ENCODE peak calls at places on chromosomes 4 and X, in seven cellular contexts. One of them, this sample, is unnamed.

GRCh38 chrX:109732319-109732779 is 708 bp downstream of the ACSL4 start:
- DNase-seq in HEK293T: peak; percentile 16
- DNase-seq in thyroid gland: no peak
- DNase-seq in NCI-H1694 treated with DMSO at 0.1 percent for 48 hours: peak; percentile 8
- DNase-seq in lower lobe of right lung: no peak
- DNase-seq in colonic mucosa: no peak
- DNase-seq in natural killer cell: peak; percentile 17
- DNase-seq in this sample: peak; percentile 10

GRCh38 chr4:55554453-55555030 is 7.8 kb upstream of the CLOCK start:
- DNase-seq in HEK293T: peak; percentile 10
- DNase-seq in thyroid gland: no peak
- DNase-seq in lower lobe of right lung: no peak
- DNase-seq in natural killer cell: no peak
- DNase-seq in NCI-H1694 treated with DMSO at 0.1 percent for 48 hours: peak; percentile 0
- DNase-seq in colonic mucosa: no peak
- DNase-seq in this sample: peak; percentile 32

GRCh38 chr4:37793562-37793961 is 32.9 kb upstream of the PGM2 start:
- DNase-seq in lower lobe of right lung: no peak
- DNase-seq in HEK293T: no peak
- DNase-seq in thyroid gland: peak; percentile 6
- DNase-seq in natural killer cell: no peak
- DNase-seq in colonic mucosa: no peak
- DNase-seq in NCI-H1694 treated with DMSO at 0.1 percent for 48 hours: peak; percentile 33
- DNase-seq in this sample: peak; percentile 77

GRCh38 chr4:71524746-71525145 is 185.9 kb downstream of the SLC4A4 start:
- DNase-seq in HEK293T: no peak
- DNase-seq in lower lobe of right lung: no peak
- DNase-seq in colonic mucosa: no peak
- DNase-seq in thyroid gland: no peak
- DNase-seq in natural killer cell: no peak
- DNase-seq in NCI-H1694 treated with DMSO at 0.1 percent for 48 hours: peak; percentile 39
- DNase-seq in this sample: no peak

GRCh38 chrX:77493677-77494553 is 46.7 kb downstream of the FGF16 start:
- DNase-seq in thyroid gland: no peak
- DNase-seq in lower lobe of right lung: no peak
- DNase-seq in colonic mucosa: no peak
- DNase-seq in HEK293T: peak; percentile 37
- DNase-seq in natural killer cell: no peak
- DNase-seq in NCI-H1694 treated with DMSO at 0.1 percent for 48 hours: no peak
- DNase-seq in this sample: no peak

GRCh38 chr4:10160280-10160856 is 43.8 kb upstream of the WDR1 start:
- DNase-seq in NCI-H1694 treated with DMSO at 0.1 percent for 48 hours: no peak
- DNase-seq in lower lobe of right lung: no peak
- DNase-seq in colonic mucosa: no peak
- DNase-seq in HEK293T: no peak
- DNase-seq in thyroid gland: no peak
- DNase-seq in natural killer cell: no peak
- DNase-seq in this sample: peak; percentile 13

GRCh38 chr4:76028242-76028859 is 5.1 kb upstream of the CXCL10 start:
- DNase-seq in HEK293T: no peak
- DNase-seq in colonic mucosa: no peak
- DNase-seq in thyroid gland: no peak
- DNase-seq in lower lobe of right lung: no peak
- DNase-seq in NCI-H1694 treated with DMSO at 0.1 percent for 48 hours: no peak
- DNase-seq in natural killer cell: no peak
- DNase-seq in this sample: no peak

GRCh38 chr4:149008415-149009025 is 566.3 kb upstream of the NR3C2 start:
- DNase-seq in HEK293T: no peak
- DNase-seq in colonic mucosa: no peak
- DNase-seq in NCI-H1694 treated with DMSO at 0.1 percent for 48 hours: no peak
- DNase-seq in thyroid gland: peak; percentile 5
- DNase-seq in natural killer cell: no peak
- DNase-seq in lower lobe of right lung: no peak
- DNase-seq in this sample: no peak

This sample was measured in cerebellar cortex.